ENCODE peak calls at places on chromosome 10, in nine cellular contexts. One of them, this sample, is unnamed.

GRCh38 chr10:93749218-93749799 is 8.4 kb upstream of the LGI1 start:
- DNase-seq in NCI-H748 treated with DMSO at 0.1 percent for 48 hours: no peak
- DNase-seq in hippocampal formation: no peak
- DNase-seq in NCI-H510A: peak
- DNase-seq in NCI-H1092: no peak
- DNase-seq in activated CD4-positive, alpha-beta T cell treated with anti-CD3 and anti-CD28 coated beads for 4 hours: no peak
- DNase-seq in activated T-cell treated with anti-CD3 and anti-CD28 coated beads for 48 hours: no peak
- DNase-seq in AG09309: no peak
- DNase-seq in nucleus accumbens: no peak
- DNase-seq in this sample: no peak

GRCh38 chr10:133014416-133015210 is 72.2 kb upstream of the CFAP46 start:
- DNase-seq in NCI-H748 treated with DMSO at 0.1 percent for 48 hours: no peak
- DNase-seq in hippocampal formation: no peak
- DNase-seq in NCI-H510A: no peak
- DNase-seq in NCI-H1092: no peak
- DNase-seq in activated CD4-positive, alpha-beta T cell treated with anti-CD3 and anti-CD28 coated beads for 4 hours: no peak
- DNase-seq in activated T-cell treated with anti-CD3 and anti-CD28 coated beads for 48 hours: no peak
- DNase-seq in AG09309: no peak
- DNase-seq in nucleus accumbens: no peak
- DNase-seq in this sample: no peak

GRCh38 chr10:12898271-12898670 is 103.2 kb downstream of the CCDC3 start:
- DNase-seq in NCI-H748 treated with DMSO at 0.1 percent for 48 hours: no peak
- DNase-seq in hippocampal formation: no peak
- DNase-seq in NCI-H510A: no peak
- DNase-seq in NCI-H1092: no peak
- DNase-seq in activated CD4-positive, alpha-beta T cell treated with anti-CD3 and anti-CD28 coated beads for 4 hours: no peak
- DNase-seq in activated T-cell treated with anti-CD3 and anti-CD28 coated beads for 48 hours: no peak
- DNase-seq in AG09309: no peak
- DNase-seq in nucleus accumbens: no peak
- DNase-seq in this sample: no peak

GRCh38 chr10:43375401-43376020 is 4.1 kb downstream of the FXYD4 start:
- DNase-seq in NCI-H748 treated with DMSO at 0.1 percent for 48 hours: no peak
- DNase-seq in hippocampal formation: no peak
- DNase-seq in NCI-H510A: no peak
- DNase-seq in NCI-H1092: no peak
- DNase-seq in activated CD4-positive, alpha-beta T cell treated with anti-CD3 and anti-CD28 coated beads for 4 hours: no peak
- DNase-seq in activated T-cell treated with anti-CD3 and anti-CD28 coated beads for 48 hours: no peak
- DNase-seq in AG09309: no peak
- DNase-seq in nucleus accumbens: no peak
- DNase-seq in this sample: no peak

GRCh38 chr10:1607466-1607865 is 129.9 kb downstream of the ADARB2 start:
- DNase-seq in NCI-H748 treated with DMSO at 0.1 percent for 48 hours: no peak
- DNase-seq in hippocampal formation: no peak
- DNase-seq in NCI-H510A: no peak
- DNase-seq in NCI-H1092: no peak
- DNase-seq in activated CD4-positive, alpha-beta T cell treated with anti-CD3 and anti-CD28 coated beads for 4 hours: no peak
- DNase-seq in activated T-cell treated with anti-CD3 and anti-CD28 coated beads for 48 hours: no peak
- DNase-seq in AG09309: no peak
- DNase-seq in nucleus accumbens: no peak
- DNase-seq in this sample: no peak

GRCh38 chr10:124636271-124636993 is 107.7 kb downstream of the FAM53B start:
- DNase-seq in NCI-H748 treated with DMSO at 0.1 percent for 48 hours: no peak
- DNase-seq in hippocampal formation: no peak
- DNase-seq in NCI-H510A: no peak
- DNase-seq in NCI-H1092: no peak
- DNase-seq in activated CD4-positive, alpha-beta T cell treated with anti-CD3 and anti-CD28 coated beads for 4 hours: peak
- DNase-seq in activated T-cell treated with anti-CD3 and anti-CD28 coated beads for 48 hours: no peak
- DNase-seq in AG09309: no peak
- DNase-seq in nucleus accumbens: no peak
- DNase-seq in this sample: no peak

GRCh38 chr10:79093658-79094411 is 25.1 kb downstream of the ZMIZ1 start:
- DNase-seq in NCI-H748 treated with DMSO at 0.1 percent for 48 hours: no peak
- DNase-seq in hippocampal formation: peak
- DNase-seq in NCI-H510A: no peak
- DNase-seq in NCI-H1092: no peak
- DNase-seq in activated CD4-positive, alpha-beta T cell treated with anti-CD3 and anti-CD28 coated beads for 4 hours: no peak
- DNase-seq in activated T-cell treated with anti-CD3 and anti-CD28 coated beads for 48 hours: no peak
- DNase-seq in AG09309: no peak
- DNase-seq in nucleus accumbens: no peak
- DNase-seq in this sample: peak

GRCh38 chr10:133528845-133529575 is 1.8 kb downstream of the CYP2E1 start:
- DNase-seq in NCI-H748 treated with DMSO at 0.1 percent for 48 hours: no peak
- DNase-seq in hippocampal formation: no peak
- DNase-seq in NCI-H510A: no peak
- DNase-seq in NCI-H1092: no peak
- DNase-seq in activated CD4-positive, alpha-beta T cell treated with anti-CD3 and anti-CD28 coated beads for 4 hours: no peak
- DNase-seq in activated T-cell treated with anti-CD3 and anti-CD28 coated beads for 48 hours: no peak
- DNase-seq in AG09309: no peak
- DNase-seq in nucleus accumbens: no peak
- DNase-seq in this sample: peak

GRCh38 chr10:99530108-99531025 is 2.4 kb upstream of the NKX2-3 start:
- DNase-seq in NCI-H748 treated with DMSO at 0.1 percent for 48 hours: no peak
- DNase-seq in hippocampal formation: no peak
- DNase-seq in NCI-H510A: no peak
- DNase-seq in NCI-H1092: no peak
- DNase-seq in activated CD4-positive, alpha-beta T cell treated with anti-CD3 and anti-CD28 coated beads for 4 hours: no peak
- DNase-seq in activated T-cell treated with anti-CD3 and anti-CD28 coated beads for 48 hours: no peak
- DNase-seq in AG09309: no peak
- DNase-seq in nucleus accumbens: no peak
- DNase-seq in this sample: no peak

GRCh38 chr10:119521443-119522204 is 20.9 kb downstream of the RGS10 start:
- DNase-seq in NCI-H748 treated with DMSO at 0.1 percent for 48 hours: no peak
- DNase-seq in hippocampal formation: no peak
- DNase-seq in NCI-H510A: no peak
- DNase-seq in NCI-H1092: no peak
- DNase-seq in activated CD4-positive, alpha-beta T cell treated with anti-CD3 and anti-CD28 coated beads for 4 hours: no peak
- DNase-seq in activated T-cell treated with anti-CD3 and anti-CD28 coated beads for 48 hours: no peak
- DNase-seq in AG09309: no peak
- DNase-seq in nucleus accumbens: no peak
- DNase-seq in this sample: peak

GRCh38 chr10:95201736-95202135 is 7.7 kb downstream of the ACSM6 start:
- DNase-seq in NCI-H748 treated with DMSO at 0.1 percent for 48 hours: no peak
- DNase-seq in hippocampal formation: no peak
- DNase-seq in NCI-H510A: no peak
- DNase-seq in NCI-H1092: no peak
- DNase-seq in activated CD4-positive, alpha-beta T cell treated with anti-CD3 and anti-CD28 coated beads for 4 hours: no peak
- DNase-seq in activated T-cell treated with anti-CD3 and anti-CD28 coated beads for 48 hours: no peak
- DNase-seq in AG09309: no peak
- DNase-seq in nucleus accumbens: no peak
- DNase-seq in this sample: peak

GRCh38 chr10:77286851-77287250 is 350.8 kb downstream of the KCNMA1 start:
- DNase-seq in NCI-H748 treated with DMSO at 0.1 percent for 48 hours: no peak
- DNase-seq in hippocampal formation: no peak
- DNase-seq in NCI-H510A: no peak
- DNase-seq in NCI-H1092: peak
- DNase-seq in activated CD4-positive, alpha-beta T cell treated with anti-CD3 and anti-CD28 coated beads for 4 hours: no peak
- DNase-seq in activated T-cell treated with anti-CD3 and anti-CD28 coated beads for 48 hours: no peak
- DNase-seq in AG09309: no peak
- DNase-seq in nucleus accumbens: no peak
- DNase-seq in this sample: peak

GRCh38 chr10:813286-813685 is 118.2 kb downstream of the LARP4B start:
- DNase-seq in NCI-H748 treated with DMSO at 0.1 percent for 48 hours: no peak
- DNase-seq in hippocampal formation: no peak
- DNase-seq in NCI-H510A: no peak
- DNase-seq in NCI-H1092: no peak
- DNase-seq in activated CD4-positive, alpha-beta T cell treated with anti-CD3 and anti-CD28 coated beads for 4 hours: no peak
- DNase-seq in activated T-cell treated with anti-CD3 and anti-CD28 coated beads for 48 hours: no peak
- DNase-seq in AG09309: no peak
- DNase-seq in nucleus accumbens: no peak
- DNase-seq in this sample: no peak

GRCh38 chr10:31962826-31963597 is 34.4 kb upstream of the ARHGAP12 start:
- DNase-seq in NCI-H748 treated with DMSO at 0.1 percent for 48 hours: no peak
- DNase-seq in hippocampal formation: no peak
- DNase-seq in NCI-H510A: no peak
- DNase-seq in NCI-H1092: no peak
- DNase-seq in activated CD4-positive, alpha-beta T cell treated with anti-CD3 and anti-CD28 coated beads for 4 hours: no peak
- DNase-seq in activated T-cell treated with anti-CD3 and anti-CD28 coated beads for 48 hours: no peak
- DNase-seq in AG09309: no peak
- DNase-seq in nucleus accumbens: no peak
- DNase-seq in this sample: no peak

GRCh38 chr10:120552262-120552661 is 95.2 kb downstream of the PLPP4 start:
- DNase-seq in NCI-H748 treated with DMSO at 0.1 percent for 48 hours: no peak
- DNase-seq in hippocampal formation: no peak
- DNase-seq in NCI-H510A: no peak
- DNase-seq in NCI-H1092: no peak
- DNase-seq in activated CD4-positive, alpha-beta T cell treated with anti-CD3 and anti-CD28 coated beads for 4 hours: no peak
- DNase-seq in activated T-cell treated with anti-CD3 and anti-CD28 coated beads for 48 hours: no peak
- DNase-seq in AG09309: no peak
- DNase-seq in nucleus accumbens: no peak
- DNase-seq in this sample: peak

GRCh38 chr10:75122505-75122904 is 11.0 kb downstream of the SAMD8 start:
- DNase-seq in NCI-H748 treated with DMSO at 0.1 percent for 48 hours: no peak
- DNase-seq in hippocampal formation: no peak
- DNase-seq in NCI-H510A: no peak
- DNase-seq in NCI-H1092: no peak
- DNase-seq in activated CD4-positive, alpha-beta T cell treated with anti-CD3 and anti-CD28 coated beads for 4 hours: no peak
- DNase-seq in activated T-cell treated with anti-CD3 and anti-CD28 coated beads for 48 hours: no peak
- DNase-seq in AG09309: no peak
- DNase-seq in nucleus accumbens: no peak
- DNase-seq in this sample: no peak

GRCh38 chr10:22325272-22325947 is 4.5 kb downstream of the BMI1 start:
- DNase-seq in NCI-H748 treated with DMSO at 0.1 percent for 48 hours: peak
- DNase-seq in hippocampal formation: peak
- DNase-seq in NCI-H510A: peak
- DNase-seq in NCI-H1092: peak
- DNase-seq in activated CD4-positive, alpha-beta T cell treated with anti-CD3 and anti-CD28 coated beads for 4 hours: peak
- DNase-seq in activated T-cell treated with anti-CD3 and anti-CD28 coated beads for 48 hours: peak
- DNase-seq in AG09309: no peak
- DNase-seq in nucleus accumbens: no peak
- DNase-seq in this sample: peak

GRCh38 chr10:76195990-76196389 is 764.6 kb downstream of the LRMDA start:
- DNase-seq in NCI-H748 treated with DMSO at 0.1 percent for 48 hours: no peak
- DNase-seq in hippocampal formation: no peak
- DNase-seq in NCI-H510A: no peak
- DNase-seq in NCI-H1092: no peak
- DNase-seq in activated CD4-positive, alpha-beta T cell treated with anti-CD3 and anti-CD28 coated beads for 4 hours: no peak
- DNase-seq in activated T-cell treated with anti-CD3 and anti-CD28 coated beads for 48 hours: no peak
- DNase-seq in AG09309: no peak
- DNase-seq in nucleus accumbens: no peak
- DNase-seq in this sample: no peak

GRCh38 chr10:17910144-17910789 is 41.5 kb upstream of the SLC39A12 start:
- DNase-seq in NCI-H748 treated with DMSO at 0.1 percent for 48 hours: peak
- DNase-seq in hippocampal formation: peak
- DNase-seq in NCI-H510A: no peak
- DNase-seq in NCI-H1092: no peak
- DNase-seq in activated CD4-positive, alpha-beta T cell treated with anti-CD3 and anti-CD28 coated beads for 4 hours: no peak
- DNase-seq in activated T-cell treated with anti-CD3 and anti-CD28 coated beads for 48 hours: no peak
- DNase-seq in AG09309: peak
- DNase-seq in nucleus accumbens: no peak
- DNase-seq in this sample: peak

GRCh38 chr10:4688620-4689019 is 137.4 kb upstream of the AKR1E2 start:
- DNase-seq in NCI-H748 treated with DMSO at 0.1 percent for 48 hours: no peak
- DNase-seq in hippocampal formation: peak
- DNase-seq in NCI-H510A: no peak
- DNase-seq in NCI-H1092: no peak
- DNase-seq in activated CD4-positive, alpha-beta T cell treated with anti-CD3 and anti-CD28 coated beads for 4 hours: no peak
- DNase-seq in activated T-cell treated with anti-CD3 and anti-CD28 coated beads for 48 hours: no peak
- DNase-seq in AG09309: no peak
- DNase-seq in nucleus accumbens: no peak
- DNase-seq in this sample: no peak

GRCh38 chr10:61890881-61891409 is 10.6 kb upstream of the ARID5B start:
- DNase-seq in NCI-H748 treated with DMSO at 0.1 percent for 48 hours: no peak
- DNase-seq in hippocampal formation: no peak
- DNase-seq in NCI-H510A: no peak
- DNase-seq in NCI-H1092: no peak
- DNase-seq in activated CD4-positive, alpha-beta T cell treated with anti-CD3 and anti-CD28 coated beads for 4 hours: no peak
- DNase-seq in activated T-cell treated with anti-CD3 and anti-CD28 coated beads for 48 hours: no peak
- DNase-seq in AG09309: no peak
- DNase-seq in nucleus accumbens: no peak
- DNase-seq in this sample: no peak

GRCh38 chr10:79377557-79378382 is 30.5 kb downstream of the PPIF start:
- DNase-seq in NCI-H748 treated with DMSO at 0.1 percent for 48 hours: no peak
- DNase-seq in hippocampal formation: no peak
- DNase-seq in NCI-H510A: no peak
- DNase-seq in NCI-H1092: no peak
- DNase-seq in activated CD4-positive, alpha-beta T cell treated with anti-CD3 and anti-CD28 coated beads for 4 hours: no peak
- DNase-seq in activated T-cell treated with anti-CD3 and anti-CD28 coated beads for 48 hours: no peak
- DNase-seq in AG09309: no peak
- DNase-seq in nucleus accumbens: no peak
- DNase-seq in this sample: no peak

GRCh38 chr10:130326954-130327353 is 190.8 kb downstream of the GLRX3 start:
- DNase-seq in NCI-H748 treated with DMSO at 0.1 percent for 48 hours: no peak
- DNase-seq in hippocampal formation: no peak
- DNase-seq in NCI-H510A: no peak
- DNase-seq in NCI-H1092: no peak
- DNase-seq in activated CD4-positive, alpha-beta T cell treated with anti-CD3 and anti-CD28 coated beads for 4 hours: no peak
- DNase-seq in activated T-cell treated with anti-CD3 and anti-CD28 coated beads for 48 hours: no peak
- DNase-seq in AG09309: no peak
- DNase-seq in nucleus accumbens: no peak
- DNase-seq in this sample: no peak

GRCh38 chr10:75612904-75613684 is 181.7 kb downstream of the LRMDA start:
- DNase-seq in NCI-H748 treated with DMSO at 0.1 percent for 48 hours: no peak
- DNase-seq in hippocampal formation: peak
- DNase-seq in NCI-H510A: no peak
- DNase-seq in NCI-H1092: no peak
- DNase-seq in activated CD4-positive, alpha-beta T cell treated with anti-CD3 and anti-CD28 coated beads for 4 hours: no peak
- DNase-seq in activated T-cell treated with anti-CD3 and anti-CD28 coated beads for 48 hours: no peak
- DNase-seq in AG09309: no peak
- DNase-seq in nucleus accumbens: no peak
- DNase-seq in this sample: no peak

GRCh38 chr10:71975087-71975890 is 11.1 kb downstream of the CHST3 start:
- DNase-seq in NCI-H748 treated with DMSO at 0.1 percent for 48 hours: no peak
- DNase-seq in hippocampal formation: peak
- DNase-seq in NCI-H510A: no peak
- DNase-seq in NCI-H1092: peak
- DNase-seq in activated CD4-positive, alpha-beta T cell treated with anti-CD3 and anti-CD28 coated beads for 4 hours: no peak
- DNase-seq in activated T-cell treated with anti-CD3 and anti-CD28 coated beads for 48 hours: no peak
- DNase-seq in AG09309: no peak
- DNase-seq in nucleus accumbens: peak
- DNase-seq in this sample: peak

GRCh38 chr10:112490543-112490942 is 43.5 kb downstream of the VTI1A start:
- DNase-seq in NCI-H748 treated with DMSO at 0.1 percent for 48 hours: peak
- DNase-seq in hippocampal formation: no peak
- DNase-seq in NCI-H510A: peak
- DNase-seq in NCI-H1092: peak
- DNase-seq in activated CD4-positive, alpha-beta T cell treated with anti-CD3 and anti-CD28 coated beads for 4 hours: no peak
- DNase-seq in activated T-cell treated with anti-CD3 and anti-CD28 coated beads for 48 hours: no peak
- DNase-seq in AG09309: no peak
- DNase-seq in nucleus accumbens: no peak
- DNase-seq in this sample: peak

GRCh38 chr10:99534939-99535763 is 2.4 kb downstream of the NKX2-3 start:
- DNase-seq in NCI-H748 treated with DMSO at 0.1 percent for 48 hours: no peak
- DNase-seq in hippocampal formation: no peak
- DNase-seq in NCI-H510A: peak
- DNase-seq in NCI-H1092: no peak
- DNase-seq in activated CD4-positive, alpha-beta T cell treated with anti-CD3 and anti-CD28 coated beads for 4 hours: peak
- DNase-seq in activated T-cell treated with anti-CD3 and anti-CD28 coated beads for 48 hours: no peak
- DNase-seq in AG09309: no peak
- DNase-seq in nucleus accumbens: no peak
- DNase-seq in this sample: peak

GRCh38 chr10:131233611-131234258 is 77.8 kb downstream of the TCERG1L start:
- DNase-seq in NCI-H748 treated with DMSO at 0.1 percent for 48 hours: peak
- DNase-seq in hippocampal formation: no peak
- DNase-seq in NCI-H510A: no peak
- DNase-seq in NCI-H1092: no peak
- DNase-seq in activated CD4-positive, alpha-beta T cell treated with anti-CD3 and anti-CD28 coated beads for 4 hours: no peak
- DNase-seq in activated T-cell treated with anti-CD3 and anti-CD28 coated beads for 48 hours: no peak
- DNase-seq in AG09309: no peak
- DNase-seq in nucleus accumbens: no peak
- DNase-seq in this sample: no peak

This sample was measured in EH.